ENCODE peak calls at places on chromosome 9, in eight cellular contexts. W is PC-9; X is activated CD4-positive, alpha-beta T cell treated with anti-CD3 and anti-CD28 coated beads for 48 hours; N is H54; P is left ventricle myocardium inferior; S is stomach; T is anterior cingulate cortex; H is pancreas. Z is an unnamed sample.

GRCh38 chr9:12784461-12785250 is 9.8 kb downstream of the LURAP1L start:
- DNase-seq in W (peak), X (no peak), N (no peak), P (no peak), S (peak), T (no peak), H (peak), Z (no peak)

GRCh38 chr9:3224931-3225330 is 300.9 kb downstream of the RFX3 start:
- DNase-seq in W (no peak), X (no peak), N (no peak), P (peak), S (no peak), T (no peak), H (no peak), Z (no peak)

GRCh38 chr9:38651400-38652042 is 31.1 kb upstream of the ANKRD18A start:
- DNase-seq in W (no peak), X (no peak), N (no peak), P (peak), S (no peak), T (no peak), H (no peak), Z (no peak)

GRCh38 chr9:129319938-129320481 is 141.9 kb upstream of the IER5L start:
- DNase-seq in W (no peak), X (no peak), N (no peak), P (no peak), S (peak), T (no peak), H (no peak), Z (no peak)

GRCh38 chr9:16704489-16705111 is 165.9 kb downstream of the BNC2 start:
- DNase-seq in W (peak), X (no peak), N (no peak), P (peak), S (no peak), T (no peak), H (no peak), Z (no peak)

GRCh38 chr9:116905131-116905724 is 218.1 kb downstream of the TRIM32 start:
- DNase-seq in W (no peak), X (no peak), N (no peak), P (no peak), S (no peak), T (peak), H (no peak), Z (no peak)

GRCh38 chr9:136837146-136837855 is 5.0 kb upstream of the AJM1 start:
- DNase-seq in W (no peak), X (no peak), N (no peak), P (peak), S (no peak), T (no peak), H (no peak), Z (no peak)

GRCh38 chr9:108271646-108272349 is 584.0 kb downstream of the ACTL7B start:
- DNase-seq in W (peak), X (no peak), N (peak), P (no peak), S (peak), T (no peak), H (no peak), Z (no peak)

GRCh38 chr9:131714161-131714646 is 25.7 kb downstream of the RAPGEF1 start:
- DNase-seq in W (peak), X (no peak), N (no peak), P (peak), S (peak), T (no peak), H (no peak), Z (no peak)

GRCh38 chr9:106657951-106658350 is 205.0 kb upstream of the ZNF462 start:
- DNase-seq in W (no peak), X (no peak), N (no peak), P (no peak), S (no peak), T (no peak), H (no peak), Z (no peak)

GRCh38 chr9:129496187-129497063 is 124.5 kb downstream of the C9orf50 start:
- DNase-seq in W (peak), X (peak), N (no peak), P (peak), S (peak), T (peak), H (peak), Z (no peak)

GRCh38 chr9:14373319-14373632 is 59.3 kb upstream of the NFIB start:
- DNase-seq in W (no peak), X (no peak), N (no peak), P (no peak), S (no peak), T (no peak), H (no peak), Z (no peak)

GRCh38 chr9:73515216-73515615 is 363.6 kb downstream of the ANXA1 start:
- DNase-seq in W (no peak), X (no peak), N (no peak), P (no peak), S (no peak), T (no peak), H (no peak), Z (no peak)

GRCh38 chr9:71552480-71552879 is 215.8 kb downstream of the CEMIP2 start:
- DNase-seq in W (no peak), X (no peak), N (no peak), P (no peak), S (no peak), T (no peak), H (no peak), Z (no peak)

GRCh38 chr9:114613087-114613486 is 2.0 kb downstream of the TMEM268 start:
- DNase-seq in W (no peak), X (no peak), N (no peak), P (no peak), S (no peak), T (no peak), H (no peak), Z (no peak)

GRCh38 chr9:114048533-114049452 is 29.3 kb downstream of the AMBP start:
- DNase-seq in W (no peak), X (no peak), N (no peak), P (no peak), S (no peak), T (no peak), H (no peak), Z (no peak)

GRCh38 chr9:89508951-89509607 is 11.2 kb upstream of the SEMA4D start:
- DNase-seq in W (no peak), X (no peak), N (no peak), P (no peak), S (no peak), T (no peak), H (no peak), Z (no peak)

GRCh38 chr9:95874989-95875304 is 544 bp upstream of the ERCC6L2 start:
- DNase-seq in W (no peak), X (peak), N (no peak), P (peak), S (peak), T (peak), H (peak), Z (peak)

GRCh38 chr9:70859694-70860093 is 261.7 kb downstream of the TRPM3 start:
- DNase-seq in W (no peak), X (no peak), N (no peak), P (no peak), S (no peak), T (no peak), H (no peak), Z (no peak)

GRCh38 chr9:87891754-87892153 is 9.1 kb downstream of the SPATA31E1 start:
- DNase-seq in W (no peak), X (no peak), N (no peak), P (no peak), S (no peak), T (no peak), H (no peak), Z (no peak)

GRCh38 chr9:137373611-137373980 is 49.4 kb downstream of the EXD3 start:
- DNase-seq in W (no peak), X (no peak), N (no peak), P (no peak), S (no peak), T (no peak), H (peak), Z (no peak)

GRCh38 chr9:131849391-131849790 is 109.5 kb upstream of the RAPGEF1 start:
- DNase-seq in W (no peak), X (no peak), N (no peak), P (no peak), S (no peak), T (no peak), H (no peak), Z (no peak)

GRCh38 chr9:34732478-34732877 is 22.5 kb upstream of the CCL21 start:
- DNase-seq in W (no peak), X (no peak), N (no peak), P (no peak), S (no peak), T (no peak), H (no peak), Z (no peak)

GRCh38 chr9:82188817-82189216 is 200.2 kb downstream of the SPATA31D1 start:
- DNase-seq in W (no peak), X (no peak), N (no peak), P (no peak), S (no peak), T (no peak), H (no peak), Z (no peak)

GRCh38 chr9:113537227-113537810 is 73.8 kb downstream of the RGS3 start:
- DNase-seq in W (no peak), X (no peak), N (no peak), P (no peak), S (no peak), T (no peak), H (peak), Z (no peak)

GRCh38 chr9:133202145-133202513 is 6.9 kb downstream of the OBP2B start:
- DNase-seq in W (no peak), X (no peak), N (no peak), P (no peak), S (peak), T (no peak), H (no peak), Z (no peak)

GRCh38 chr9:8569832-8570231 is 770.3 kb upstream of the DMAC1 start:
- DNase-seq in W (no peak), X (no peak), N (no peak), P (no peak), S (no peak), T (no peak), H (no peak), Z (no peak)

GRCh38 chr9:3027260-3027659 is 183.4 kb upstream of the PUM3 start:
- DNase-seq in W (no peak), X (no peak), N (no peak), P (no peak), S (no peak), T (no peak), H (no peak), Z (no peak)

GRCh38 chr9:84238652-84239051 is 101.9 kb downstream of the SLC28A3 start:
- DNase-seq in W (no peak), X (no peak), N (peak), P (no peak), S (no peak), T (no peak), H (no peak), Z (no peak)

GRCh38 chr9:132372177-132373095 is 17.6 kb upstream of the SETX start:
- DNase-seq in W (peak), X (no peak), N (peak), P (peak), S (peak), T (peak), H (no peak), Z (no peak)

GRCh38 chr9:93667006-93667405 is 90.6 kb downstream of the PHF2 start:
- DNase-seq in W (no peak), X (no peak), N (no peak), P (peak), S (no peak), T (no peak), H (peak), Z (no peak)

GRCh38 chr9:108973876-108974275 is 39.4 kb downstream of the CTNNAL1 start:
- DNase-seq in W (no peak), X (no peak), N (no peak), P (no peak), S (no peak), T (no peak), H (no peak), Z (no peak)